ENCODE peak calls at places on chromosomes 6 and 20, in eight cellular contexts. O is effector memory CD4-positive, alpha-beta T cell; S is fibroblast of the aortic adventitia; M is activated naive CD8-positive, alpha-beta T cell treated with anti-CD3 and anti-CD28 coated beads, Interleukin-2, amount 50 U/mL, for 24 hours; P is amniotic stem cell; G is mesendoderm; J is astrocyte of the spinal cord; I is NCI-H2081. R is an unnamed sample.

GRCh38 chr6:36351152-36351571 is 14.5 kb upstream of the BNIP5 start:
- DNase-seq in I (no peak), M (no peak), S (peak), G (no peak), P (no peak), J (peak), O (no peak), R (no peak)

GRCh38 chr6:96613291-96613999 is 50.5 kb downstream of the FHL5 start:
- DNase-seq in I (no peak), S (no peak), J (no peak), O (no peak), G (peak), M (no peak), P (no peak), R (peak)

GRCh38 chr6:56850618-56851017 is 104.3 kb upstream of the BEND6 start:
- DNase-seq in I (no peak), M (no peak), G (peak), O (no peak), P (no peak), J (no peak), S (peak), R (no peak)

GRCh38 chr20:50744143-50744792 is 12.9 kb downstream of the PARD6B start:
- DNase-seq in I (no peak), G (peak), P (peak), M (no peak), O (no peak), J (peak), S (peak), R (peak)

GRCh38 chr20:31718952-31719643 is 3.6 kb downstream of the BCL2L1 start:
- DNase-seq in J (no peak), O (no peak), M (no peak), P (no peak), G (no peak), S (no peak), I (no peak), R (peak)

GRCh38 chr6:75855047-75855446 is 106.0 kb downstream of the MYO6 start:
- DNase-seq in O (no peak), I (no peak), M (peak), P (peak), G (peak), S (peak), J (peak), R (peak)

GRCh38 chr6:157498817-157499216 is 117.8 kb downstream of the ZDHHC14 start:
- DNase-seq in S (no peak), I (no peak), P (no peak), O (no peak), G (no peak), J (no peak), M (no peak), R (no peak)

GRCh38 chr6:25022140-25022553 is 86.4 kb upstream of the RIPOR2 start:
- DNase-seq in G (no peak), M (no peak), P (no peak), S (peak), I (no peak), O (no peak), J (peak), R (no peak)

GRCh38 chr6:155248021-155249001 is 15.5 kb upstream of the CLDN20 start:
- DNase-seq in I (peak), G (peak), O (no peak), S (peak), J (peak), P (peak), M (peak), R (peak)

GRCh38 chr6:138773177-138774091 is at the start of gene CCDC28A:
- DNase-seq in G (peak), M (peak), P (peak), I (peak), J (peak), S (peak), O (peak), R (peak)

GRCh38 chr20:24957326-24957996 is 8.4 kb downstream of the CST7 start:
- DNase-seq in I (no peak), M (no peak), J (no peak), P (no peak), O (no peak), G (no peak), S (no peak), R (no peak)

GRCh38 chr6:3421763-3422456 is 34.9 kb downstream of the SLC22A23 start:
- DNase-seq in J (peak), S (peak), P (no peak), I (no peak), G (no peak), O (no peak), M (no peak), R (no peak)

GRCh38 chr6:93318127-93318526 is 101.2 kb downstream of the EPHA7 start:
- DNase-seq in O (no peak), S (no peak), I (peak), M (no peak), J (no peak), G (peak), P (no peak), R (no peak)

GRCh38 chr20:58461899-58462298 is 53.3 kb downstream of the APCDD1L start:
- DNase-seq in P (no peak), J (peak), I (no peak), M (no peak), G (no peak), S (no peak), O (no peak), R (no peak)

GRCh38 chr6:4017847-4018193 is 61.1 kb downstream of the FAM217A start:
- DNase-seq in G (peak), S (peak), M (no peak), P (no peak), I (peak), J (peak), O (no peak), R (peak)

GRCh38 chr20:50320910-50321796 is 130.5 kb downstream of the CEBPB start:
- DNase-seq in M (peak), O (no peak), S (peak), P (peak), I (no peak), J (peak), G (peak), R (peak)

GRCh38 chr6:157099912-157100593 is 223.3 kb downstream of the TMEM242 start:
- DNase-seq in S (no peak), I (no peak), G (no peak), M (peak), O (no peak), J (no peak), P (no peak), R (no peak)

GRCh38 chr6:1381397-1382330 is 7.7 kb upstream of the FOXF2 start:
- DNase-seq in O (peak), M (peak), S (no peak), P (no peak), I (peak), J (no peak), G (peak), R (peak)

GRCh38 chr6:95991906-95992305 is 23.9 kb upstream of the FUT9 start:
- DNase-seq in I (no peak), J (no peak), S (no peak), P (no peak), G (no peak), O (no peak), M (no peak), R (no peak)

GRCh38 chr20:62770111-62770910 is 26.0 kb upstream of the MRGBP start:
- DNase-seq in O (no peak), S (no peak), P (no peak), J (no peak), M (no peak), I (no peak), G (no peak), R (no peak)

GRCh38 chr6:170147056-170147787 is 143.7 kb downstream of the DLL1 start:
- DNase-seq in J (no peak), I (no peak), P (no peak), O (no peak), S (no peak), M (no peak), G (no peak), R (no peak)

GRCh38 chr6:66865771-66866170 is 1158.7 kb upstream of the EYS start:
- DNase-seq in O (no peak), J (peak), G (no peak), M (no peak), I (no peak), S (no peak), P (no peak), R (no peak)

GRCh38 chr6:137432054-137432545 is 62.1 kb downstream of the OLIG3 start:
- DNase-seq in S (no peak), O (no peak), M (no peak), J (no peak), P (no peak), I (peak), G (no peak), R (no peak)

GRCh38 chr6:88377976-88378580 is 211.9 kb upstream of the CNR1 start:
- DNase-seq in S (no peak), I (peak), M (no peak), G (peak), P (no peak), O (no peak), J (no peak), R (no peak)

GRCh38 chr6:30100585-30101422 is 12.1 kb downstream of the TRIM31 start:
- DNase-seq in O (no peak), J (no peak), G (peak), P (no peak), M (peak), I (peak), S (no peak), R (peak)

GRCh38 chr6:127120109-127120786 is 1.8 kb downstream of the RSPO3 start:
- DNase-seq in J (no peak), M (peak), O (no peak), P (no peak), G (peak), I (no peak), S (no peak), R (peak)

GRCh38 chr6:32692019-32692418 is 25.6 kb upstream of the HLA-DQB1 start:
- DNase-seq in J (no peak), G (peak), I (peak), S (no peak), P (no peak), M (peak), O (no peak), R (peak)

GRCh38 chr6:72413884-72414283 is 208.0 kb upstream of the KCNQ5 start:
- DNase-seq in S (no peak), G (no peak), J (no peak), O (no peak), I (no peak), M (no peak), P (no peak), R (no peak)

GRCh38 chr20:17570347-17571152 is 675 bp downstream of the DSTN start:
- DNase-seq in O (no peak), I (peak), S (peak), P (no peak), M (peak), J (peak), G (peak), R (peak)